ENCODE peak calls at places on chromosomes 13 and 19, in ten cellular contexts. C, G, Q, I, J, M, U, V, F and B are unnamed samples.

GRCh38 chr19:46608178-46608577 is 7.0 kb downstream of the CALM3 start:
- DNase-seq in C (no peak), G (no peak), Q (no peak), I (no peak), J (no peak), M (no peak), U (no peak), V (no peak), F (no peak), B (no peak)

GRCh38 chr19:30379841-30380610 is 7.8 kb downstream of the ZNF536 start:
- DNase-seq in C (no peak), G (no peak), Q (no peak), I (no peak), J (no peak), M (no peak), U (no peak), V (no peak), F (no peak), B (peak)

GRCh38 chr19:47240996-47241918 is 10.3 kb upstream of the BBC3 start:
- DNase-seq in C (peak), G (peak), Q (peak), I (peak), J (no peak), M (peak), U (peak), V (peak), F (no peak), B (peak)

GRCh38 chr19:16328824-16329482 is 4.3 kb downstream of the KLF2 start:
- DNase-seq in C (no peak), G (no peak), Q (no peak), I (no peak), J (no peak), M (no peak), U (peak), V (no peak), F (no peak), B (no peak)

GRCh38 chr19:40542197-40542859 is 34.3 kb upstream of the SHKBP1 start:
- DNase-seq in C (peak), G (peak), Q (peak), I (no peak), J (peak), M (peak), U (no peak), V (no peak), F (peak), B (peak)

GRCh38 chr13:23898101-23898500 is 799 bp upstream of the C1QTNF9B start:
- DNase-seq in C (peak), G (no peak), Q (no peak), I (no peak), J (no peak), M (no peak), U (no peak), V (peak), F (no peak), B (no peak)

GRCh38 chr13:29540799-29541198 is 54.7 kb downstream of the SLC7A1 start:
- DNase-seq in C (no peak), G (no peak), Q (no peak), I (no peak), J (no peak), M (no peak), U (no peak), V (no peak), F (no peak), B (no peak)

GRCh38 chr19:2810141-2811091 is 9.3 kb upstream of the ZNF554 start:
- DNase-seq in C (no peak), G (no peak), Q (no peak), I (no peak), J (no peak), M (no peak), U (no peak), V (no peak), F (no peak), B (no peak)

GRCh38 chr19:45468159-45468651 is 409 bp downstream of the FOSB start:
- DNase-seq in C (no peak), G (no peak), Q (no peak), I (no peak), J (no peak), M (no peak), U (peak), V (peak), F (no peak), B (no peak)

GRCh38 chr19:51096473-51097165 is 11.6 kb downstream of the CTU1 start:
- DNase-seq in C (no peak), G (no peak), Q (peak), I (no peak), J (no peak), M (no peak), U (no peak), V (no peak), F (no peak), B (no peak)

GRCh38 chr13:96780105-96780504 is 214.2 kb downstream of the OXGR1 start:
- DNase-seq in C (no peak), G (no peak), Q (no peak), I (no peak), J (no peak), M (no peak), U (no peak), V (no peak), F (no peak), B (no peak)

GRCh38 chr13:24389506-24389905 is 80.1 kb downstream of the C1QTNF9 start:
- DNase-seq in C (no peak), G (no peak), Q (no peak), I (no peak), J (no peak), M (no peak), U (no peak), V (no peak), F (no peak), B (peak)

GRCh38 chr19:14410054-14410774 is 8.9 kb downstream of the DDX39A start:
- DNase-seq in C (no peak), G (no peak), Q (no peak), I (no peak), J (no peak), M (no peak), U (peak), V (no peak), F (no peak), B (no peak)

GRCh38 chr13:55432814-55433213 is 1707.9 kb upstream of the PRR20A start:
- DNase-seq in C (no peak), G (no peak), Q (no peak), I (no peak), J (no peak), M (no peak), U (no peak), V (no peak), F (no peak), B (no peak)

GRCh38 chr13:87677334-87678234 is 6.4 kb downstream of the SLITRK5 start:
- DNase-seq in C (peak), G (no peak), Q (no peak), I (no peak), J (no peak), M (no peak), U (peak), V (peak), F (no peak), B (no peak)

GRCh38 chr19:50795665-50796073 is 5.5 kb downstream of the ACP4 start:
- DNase-seq in C (no peak), G (no peak), Q (no peak), I (no peak), J (no peak), M (no peak), U (no peak), V (no peak), F (no peak), B (no peak)

GRCh38 chr13:113802090-113802531 is 43.1 kb downstream of the TMEM255B start:
- DNase-seq in C (peak), G (peak), Q (no peak), I (no peak), J (no peak), M (peak), U (no peak), V (peak), F (no peak), B (peak)

GRCh38 chr19:17872251-17873001 is 681 bp downstream of the SLC5A5 start:
- DNase-seq in C (no peak), G (no peak), Q (no peak), I (no peak), J (no peak), M (no peak), U (peak), V (no peak), F (no peak), B (peak)

GRCh38 chr13:99982741-99983400 is 1.3 kb downstream of the ZIC2 start:
- DNase-seq in C (no peak), G (no peak), Q (no peak), I (no peak), J (no peak), M (no peak), U (no peak), V (peak), F (no peak), B (no peak)

GRCh38 chr19:6590458-6591319 is at the start of gene CD70:
- DNase-seq in C (no peak), G (no peak), Q (no peak), I (peak), J (no peak), M (peak), U (peak), V (peak), F (no peak), B (no peak)

GRCh38 chr13:23512762-23513395 is 57.3 kb upstream of the TNFRSF19 start:
- DNase-seq in C (no peak), G (no peak), Q (no peak), I (no peak), J (no peak), M (no peak), U (no peak), V (no peak), F (no peak), B (no peak)

GRCh38 chr19:28633223-28634030 is 579.5 kb downstream of the UQCRFS1 start:
- DNase-seq in C (peak), G (no peak), Q (peak), I (no peak), J (no peak), M (peak), U (peak), V (peak), F (peak), B (no peak)